ENCODE peak calls at places on chromosome 9, in nine cellular contexts. F is A549, J is right atrium auricular region, H is endodermal cell, N is sigmoid colon, M is IMR-90, R is lower lobe of right lung, E is left ventricle myocardium inferior, I is left lung. X is an unnamed sample.

GRCh38 chr9:106456581-106456980 is 406.4 kb upstream of the ZNF462 start:
- DNase-seq in F (no peak), J (no peak), H (no peak), N (no peak), M (no peak), R (no peak), E (no peak), I (no peak), X (no peak)

GRCh38 chr9:122080986-122081385 is 12.1 kb downstream of the TTLL11 start:
- DNase-seq in F (no peak), J (no peak), H (no peak), N (no peak), M (peak; percentile 84), R (no peak), E (no peak), I (peak; percentile 44), X (peak; percentile 61)

GRCh38 chr9:130027533-130028370 is 15.2 kb downstream of the FNBP1 start:
- DNase-seq in F (no peak), J (no peak), H (no peak), N (no peak), M (no peak), R (no peak), E (no peak), I (no peak), X (no peak)

GRCh38 chr9:137878957-137879555 is 1.5 kb downstream of the CACNA1B start:
- DNase-seq in F (no peak), J (no peak), H (no peak), N (no peak), M (no peak), R (peak; percentile 30), E (no peak), I (no peak), X (no peak)

GRCh38 chr9:116156621-116157314 is 3.2 kb downstream of the PAPPA start:
- DNase-seq in F (peak; percentile 72), J (peak; percentile 87), H (peak; percentile 90), N (peak; percentile 80), M (peak; percentile 78), R (no peak), E (peak; percentile 76), I (peak; percentile 49), X (no peak)

GRCh38 chr9:1604942-1605560 is 410.1 kb upstream of the SMARCA2 start:
- DNase-seq in F (no peak), J (no peak), H (peak; percentile 41), N (no peak), M (no peak), R (no peak), E (no peak), I (no peak), X (no peak)

GRCh38 chr9:99576002-99576401 is 245.7 kb upstream of the NR4A3 start:
- DNase-seq in F (no peak), J (no peak), H (peak; percentile 74), N (no peak), M (no peak), R (no peak), E (no peak), I (no peak), X (no peak)

GRCh38 chr9:128123451-128124080 is 4.0 kb downstream of the PTGES2 start:
- DNase-seq in F (no peak), J (no peak), H (no peak), N (peak; percentile 63), M (no peak), R (peak; percentile 34), E (peak; percentile 16), I (no peak), X (no peak)

GRCh38 chr9:98097836-98098235 is 21.2 kb downstream of the TRIM14 start:
- DNase-seq in F (no peak), J (no peak), H (peak; percentile 26), N (no peak), M (no peak), R (no peak), E (no peak), I (no peak), X (no peak)

GRCh38 chr9:1979815-1980367 is 35.3 kb upstream of the SMARCA2 start:
- DNase-seq in F (no peak), J (no peak), H (no peak), N (no peak), M (peak; percentile 49), R (peak; percentile 29), E (peak; percentile 15), I (no peak), X (no peak)

GRCh38 chr9:86434039-86434726 is 80.0 kb upstream of the TUT7 start:
- DNase-seq in F (peak; percentile 47), J (peak; percentile 74), H (no peak), N (peak; percentile 86), M (peak; percentile 79), R (no peak), E (no peak), I (peak; percentile 52), X (peak; percentile 49)

GRCh38 chr9:130532426-130532825 is 47.0 kb upstream of the FUBP3 start:
- DNase-seq in F (no peak), J (no peak), H (no peak), N (no peak), M (no peak), R (no peak), E (no peak), I (no peak), X (no peak)

GRCh38 chr9:120505186-120505585 is 74.8 kb downstream of the CDK5RAP2 start:
- DNase-seq in F (no peak), J (no peak), H (no peak), N (no peak), M (no peak), R (no peak), E (no peak), I (no peak), X (no peak)

GRCh38 chr9:128213746-128214497 is 10.7 kb downstream of the DNM1 start:
- DNase-seq in F (no peak), J (no peak), H (no peak), N (no peak), M (no peak), R (no peak), E (no peak), I (no peak), X (no peak)

GRCh38 chr9:5511476-5511875 is 1.1 kb downstream of the PDCD1LG2 start:
- DNase-seq in F (no peak), J (no peak), H (no peak), N (no peak), M (no peak), R (no peak), E (no peak), I (no peak), X (no peak)

GRCh38 chr9:87792831-87793288 is 66.9 kb downstream of the CTSL start:
- DNase-seq in F (peak; percentile 84), J (peak; percentile 80), H (peak; percentile 79), N (peak; percentile 90), M (peak; percentile 43), R (peak; percentile 83), E (peak; percentile 62), I (peak; percentile 87), X (peak; percentile 18)
- TF ChIP-seq CTCF in F (peak; percentile 14), J (no peak), H (peak; percentile 48), N (no peak), M (no peak), R (no peak), E (peak; percentile 45), I (no peak), X (peak; percentile 33)

GRCh38 chr9:79257215-79257614 is 314.6 kb upstream of the TLE4 start:
- DNase-seq in F (no peak), J (no peak), H (peak; percentile 60), N (no peak), M (no peak), R (peak; percentile 46), E (no peak), I (no peak), X (no peak)

GRCh38 chr9:79254900-79255651 is 316.7 kb upstream of the TLE4 start:
- DNase-seq in F (no peak), J (no peak), H (peak; percentile 72), N (no peak), M (peak; percentile 70), R (no peak), E (no peak), I (no peak), X (peak; percentile 13)

GRCh38 chr9:79255681-79256080 is 316.1 kb upstream of the TLE4 start:
- DNase-seq in F (no peak), J (no peak), H (no peak), N (no peak), M (no peak), R (no peak), E (no peak), I (no peak), X (no peak)

GRCh38 chr9:79256691-79257213 is 315.0 kb upstream of the TLE4 start:
- DNase-seq in F (no peak), J (no peak), H (no peak), N (no peak), M (peak; percentile 43), R (no peak), E (no peak), I (no peak), X (no peak)

DNA sequence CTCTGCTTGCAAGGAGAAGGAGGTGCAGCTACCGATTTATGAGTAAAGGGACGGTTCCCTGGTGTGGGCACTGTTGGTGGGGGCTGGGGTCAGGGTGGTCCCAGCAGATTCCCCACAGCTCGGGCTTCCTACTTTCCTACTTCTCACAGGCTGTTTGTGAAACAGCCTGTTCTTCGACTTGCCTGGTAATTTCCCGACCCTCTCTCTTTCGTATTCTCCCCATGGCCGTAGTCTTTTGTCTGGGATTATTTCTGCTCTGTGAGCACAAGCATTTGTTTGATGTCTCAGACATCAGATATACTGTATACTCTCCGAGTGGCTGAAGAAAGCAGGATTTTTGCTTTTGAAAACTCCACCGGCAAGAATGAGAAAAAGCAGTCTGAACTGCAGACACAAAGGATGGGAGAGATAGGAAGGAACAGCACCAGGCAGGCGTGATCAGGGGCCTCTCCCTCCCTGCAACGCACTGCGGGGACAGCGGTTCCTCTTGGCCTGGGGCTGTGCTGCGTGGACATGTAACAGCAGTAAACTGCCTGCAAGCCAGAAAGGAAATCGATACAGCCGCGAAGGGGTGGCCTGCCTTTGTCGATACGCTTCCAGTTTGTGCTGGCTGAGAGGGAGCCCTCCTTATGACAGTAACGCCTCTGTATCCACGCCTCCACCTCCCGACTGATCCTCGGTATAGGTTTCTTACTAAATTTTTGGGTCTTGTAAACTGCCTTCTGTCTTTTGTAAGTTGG is 313.9 kb upstream of the TLE4 start:
- DNase-seq in F (no peak), J (no peak), H (no peak), N (no peak), M (no peak), R (no peak), E (no peak), I (no peak), X (no peak)
- H3K4me3 ChIP-seq in F (no peak overlapping the region), J (no peak overlapping the region), H (no peak overlapping the region), N (peak overlapping the region; percentile 5), M (no peak overlapping the region), R (no peak overlapping the region), E (peak overlapping the region; percentile 17), I (no peak overlapping the region), X (no peak overlapping the region)

GRCh38 chr9:93606187-93606586 is 29.8 kb downstream of the PHF2 start:
- DNase-seq in F (no peak), J (no peak), H (no peak), N (no peak), M (no peak), R (no peak), E (no peak), I (no peak), X (no peak)
- H3K9me3 ChIP-seq in F (peaks cover 26% of the 10 kb centered on the region), J (peaks cover 38% of the 10 kb centered on the region), H (peaks cover 27% of the 10 kb centered on the region), N (peaks cover 6% of the 10 kb centered on the region), M (peaks cover 8% of the 10 kb centered on the region), R (peaks cover 28% of the 10 kb centered on the region), E (peaks cover 41% of the 10 kb centered on the region), I (no peaks in the 10 kb centered on the region), X (peaks cover 9% of the 10 kb centered on the region)

DNA sequence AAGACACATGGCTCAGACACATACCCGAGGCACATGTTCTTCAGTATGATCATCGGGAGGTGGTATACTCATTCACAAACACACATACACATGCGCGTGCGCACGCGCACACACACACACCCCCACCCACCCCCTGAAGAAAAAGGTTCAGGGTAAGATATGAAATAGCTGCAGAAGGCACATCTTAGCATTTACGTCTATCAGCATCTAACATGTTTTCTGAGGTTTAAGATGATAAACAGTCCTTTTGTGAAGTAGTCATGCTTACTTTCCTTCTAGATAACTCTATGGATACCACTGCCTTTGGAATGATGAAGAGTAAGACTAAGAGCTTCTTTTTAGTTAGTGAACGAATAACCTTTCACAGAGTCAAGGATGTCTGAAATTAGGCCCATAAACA is 105.1 kb upstream of the GNA14 start:
- DNase-seq in F (no peak), J (no peak), H (no peak), N (no peak), M (no peak), R (no peak), E (no peak), I (no peak), X (no peak)
- TF ChIP-seq CTCF in F (no peak), J (no peak), H (no peak), N (no peak), M (no peak), R (no peak), E (no peak), I (no peak), X (no peak)

X was measured in AG04450.